ENCODE peak calls at places on chromosome 4, in seven cellular contexts. K is SJSA1; P is psoas muscle; Y is CD4-positive, CD25-positive, alpha-beta regulatory T cell; F is thoracic aorta; E is lung; W is fibroblast of lung. Q is an unnamed sample. For H3K4me1 and H3K27me3, the result is how much of the 10 kb centered on the place peaks cover.

GRCh38 chr4:96162631-96163030 is 322.7 kb downstream of the PDHA2 start:
- DNase-seq in P (no peak), E (no peak), W (peak), Y (no peak), F (no peak), K (no peak), Q (no peak)

GRCh38 chr4:108192056-108192455 is 23.3 kb upstream of the LEF1 start:
- DNase-seq in Y (no peak), F (no peak), P (no peak), K (no peak), E (no peak), W (no peak), Q (no peak)

GRCh38 chr4:71009796-71010588 is 16.5 kb downstream of the DCK start:
- DNase-seq in E (no peak), W (peak), P (no peak), F (no peak), K (peak), Y (no peak), Q (no peak)

GRCh38 chr4:121462660-121463261 is 81.9 kb upstream of the QRFPR start:
- DNase-seq in E (peak), Y (no peak), W (peak), P (no peak), K (peak), F (no peak), Q (peak)

GRCh38 chr4:119016636-119017035 is 119.0 kb upstream of the MYOZ2 start:
- DNase-seq in W (peak), F (no peak), P (no peak), E (no peak), Y (no peak), K (peak), Q (no peak)

GRCh38 chr4:94304365-94304971 is 38.2 kb downstream of the HPGDS start:
- DNase-seq in W (peak), Y (no peak), E (no peak), F (no peak), P (no peak), K (peak), Q (no peak)

GRCh38 chr4:6754481-6755087 is 27.9 kb upstream of the KIAA0232 start:
- DNase-seq in E (no peak), F (no peak), K (no peak), W (no peak), P (no peak), Y (no peak), Q (no peak)

GRCh38 chr4:154741877-154742851 is 1.6 kb upstream of the LRAT start:
- DNase-seq in W (peak), P (no peak), F (no peak), E (no peak), Y (no peak), K (no peak), Q (no peak)

GRCh38 chr4:119103263-119103662 is 32.4 kb upstream of the MYOZ2 start:
- DNase-seq in F (no peak), W (peak), E (no peak), P (peak), K (peak), Y (no peak), Q (no peak)

GRCh38 chr4:116930329-116930728 is 155.0 kb downstream of the TRAM1L1 start:
- DNase-seq in E (no peak), K (no peak), F (no peak), W (no peak), P (no peak), Y (no peak), Q (no peak)

GRCh38 chr4:83043801-83044407 is 8.9 kb downstream of the COPS4 start:
- DNase-seq in E (no peak), F (no peak), K (no peak), Y (no peak), W (peak), P (no peak), Q (no peak)

DNA sequence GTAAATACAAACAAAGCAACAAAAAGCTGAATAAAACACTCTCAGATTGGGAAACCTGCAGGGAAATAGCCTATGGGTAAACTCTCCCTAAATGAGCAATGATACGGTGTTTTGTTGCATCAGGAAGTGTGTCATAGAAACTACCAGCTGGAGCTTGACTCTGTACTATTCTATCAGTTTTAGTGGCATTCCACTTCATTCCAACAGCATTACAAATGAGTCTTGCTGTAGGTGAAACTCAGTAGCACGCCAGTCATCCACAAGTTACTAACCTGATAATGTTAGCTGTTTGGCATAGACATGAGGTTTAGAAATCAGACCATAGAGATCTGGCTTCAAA is 24.9 kb downstream of the FGFBP1 start:
- DNase-seq in K (peak), W (peak), Y (no peak), P (no peak), E (no peak), F (no peak), Q (no peak)
- H3K4me3 ChIP-seq in K (no peak), W (no peak), Y (no peak), P (no peak), E (no peak), F (no peak), Q (no peak)

GRCh38 chr4:153566751-153567150 is 100.6 kb downstream of the TMEM131L start:
- DNase-seq in F (no peak), E (no peak), K (no peak), W (no peak), Y (no peak), P (peak), Q (peak)

GRCh38 chr4:153555730-153556440 is 89.7 kb downstream of the TMEM131L start:
- DNase-seq in P (peak), W (peak), K (peak), E (peak), F (no peak), Y (no peak), Q (peak)

GRCh38 chr4:153556441-153556815 is 90.3 kb downstream of the TMEM131L start:
- DNase-seq in K (no peak), P (no peak), F (no peak), E (no peak), Y (no peak), W (no peak), Q (no peak)

GRCh38 chr4:153564630-153565525 is 98.7 kb downstream of the TMEM131L start:
- DNase-seq in E (no peak), W (peak), Y (no peak), P (no peak), F (no peak), K (peak), Q (no peak)

DNA sequence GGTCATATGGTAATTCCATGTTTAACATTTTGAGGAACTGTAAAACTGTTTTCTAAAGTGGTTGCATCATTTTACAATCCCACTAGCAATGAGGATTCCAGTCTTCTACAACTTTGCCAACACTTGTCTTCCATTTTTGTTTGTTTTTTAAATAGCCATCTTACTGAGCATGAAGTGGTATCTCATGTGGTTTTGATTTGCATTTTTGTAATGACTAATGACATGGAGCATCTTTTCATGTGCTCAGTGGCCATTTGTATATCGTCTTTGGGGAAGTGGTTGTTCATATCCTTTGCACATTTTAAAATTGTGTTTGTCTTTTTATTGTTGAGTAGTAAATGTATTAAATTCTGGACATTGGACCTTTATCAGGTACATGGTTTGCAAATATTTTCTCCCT is 94.8 kb downstream of the TMEM131L start:
- DNase-seq in E (no peak), W (no peak), Y (no peak), F (no peak), K (no peak), P (no peak), Q (no peak)
- H3K4me1 ChIP-seq in E (under half), W (under half), Y (under half), F (under half), K (under half), P (under half), Q (under half)

GRCh38 chr4:46387956-46388355 is 2.0 kb downstream of the GABRA2 start:
- DNase-seq in Y (no peak), P (no peak), W (no peak), K (no peak), F (no peak), E (no peak), Q (no peak)

GRCh38 chr4:46390353-46391058 is 578 bp upstream of the GABRA2 start:
- DNase-seq in K (no peak), E (no peak), P (no peak), Y (no peak), F (no peak), W (no peak), Q (no peak)

GRCh38 chr4:46386570-46386969 is 3.4 kb downstream of the GABRA2 start:
- DNase-seq in P (no peak), E (no peak), W (no peak), K (no peak), Y (no peak), F (no peak), Q (no peak)

GRCh38 chr4:46389301-46389761 is 597 bp downstream of the GABRA2 start:
- DNase-seq in W (peak), Y (no peak), P (no peak), K (no peak), E (no peak), F (no peak), Q (no peak)

GRCh38 chr4:46388860-46389259 is 1.1 kb downstream of the GABRA2 start:
- DNase-seq in F (no peak), Y (no peak), P (no peak), E (no peak), K (no peak), W (no peak), Q (no peak)
- H3K27me3 ChIP-seq in F (under half), Y (under half), P (under half), E (under half), K (under half), W (under half), Q (half or more)

GRCh38 chr4:145524535-145524934 is 42.9 kb downstream of the SMAD1 start:
- DNase-seq in F (no peak), P (no peak), K (no peak), E (no peak), Y (no peak), W (no peak), Q (no peak)

GRCh38 chr4:145528601-145529000 is 46.9 kb downstream of the SMAD1 start:
- DNase-seq in P (no peak), W (no peak), E (no peak), Y (no peak), K (no peak), F (no peak), Q (no peak)

GRCh38 chr4:145523117-145523516 is 41.5 kb downstream of the SMAD1 start:
- DNase-seq in F (no peak), K (no peak), Y (no peak), W (peak), P (no peak), E (no peak), Q (no peak)

GRCh38 chr4:145527773-145528172 is 46.1 kb downstream of the SMAD1 start:
- DNase-seq in K (no peak), P (no peak), Y (no peak), E (no peak), W (no peak), F (no peak), Q (no peak)

DNA sequence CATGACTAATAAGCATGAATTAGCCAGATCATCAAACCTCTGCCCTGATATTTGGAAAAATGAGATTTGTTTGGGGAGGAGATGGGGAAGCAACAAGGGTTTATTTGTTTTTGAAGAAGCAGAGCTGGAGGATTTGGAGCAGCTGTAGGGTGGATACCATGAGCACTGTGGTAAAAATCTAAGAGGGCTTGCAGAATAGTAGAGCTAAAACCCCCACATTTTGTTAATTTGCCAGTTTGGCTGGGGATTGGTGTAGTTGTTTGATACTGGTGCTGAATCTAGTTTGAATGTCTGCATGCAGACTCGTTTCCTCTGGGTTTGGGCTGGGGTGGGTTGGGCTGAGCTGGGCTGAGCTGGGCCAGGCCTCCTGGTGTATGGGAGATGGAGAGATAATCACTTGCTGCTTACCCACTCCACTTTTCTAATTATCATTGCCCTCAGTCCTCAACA is 43.7 kb downstream of the SMAD1 start:
- DNase-seq in E (no peak), Y (no peak), K (no peak), P (no peak), F (no peak), W (peak), Q (no peak)
- H3K4me3 ChIP-seq in E (no peak), Y (no peak), K (no peak), P (no peak), F (no peak), W (no peak), Q (no peak)

GRCh38 chr4:3116955-3117354 is 42.5 kb downstream of the HTT start:
- DNase-seq in P (no peak), E (no peak), K (no peak), W (no peak), F (no peak), Y (no peak), Q (no peak)
- H3K4me1 ChIP-seq in P (under half), E (under half), K (under half), W (under half), F (under half), Y (under half), Q (under half)